ENCODE peak calls at places on chromosome 17, in nine cellular contexts. C, D, I, B, Z, F, M, E and U are unnamed samples.

GRCh38 chr17:30545024-30545423 is 67.8 kb downstream of the GOSR1 start:
- DNase-seq in F (no peak), D (no peak), M (no peak), I (no peak), C (no peak), Z (no peak), B (no peak), E (no peak), U (no peak)

GRCh38 chr17:50117202-50118040 is 12.5 kb downstream of the SAMD14 start:
- DNase-seq in B (peak; percentile 37), D (peak; percentile 60), E (peak; percentile 65), C (peak; percentile 53), Z (peak; percentile 69), F (no peak), M (no peak), I (no peak), U (no peak)

GRCh38 chr17:42271277-42271922 is 4.8 kb downstream of the STAT5B start:
- DNase-seq in B (no peak), C (no peak), F (no peak), I (no peak), D (no peak), M (no peak), E (no peak), Z (no peak), U (no peak)

GRCh38 chr17:73278465-73279453 is 17.1 kb upstream of the CPSF4L start:
- DNase-seq in M (no peak), I (no peak), Z (no peak), C (no peak), B (peak; percentile 58), F (no peak), E (no peak), D (no peak), U (no peak)

GRCh38 chr17:82876602-82877391 is 37.0 kb upstream of the ZNF750 start:
- DNase-seq in B (no peak), F (peak; percentile 65), D (peak; percentile 91), M (no peak), C (no peak), Z (no peak), E (no peak), I (peak; percentile 91), U (no peak)

GRCh38 chr17:10600551-10600950 is 51.1 kb upstream of the MYH2 start:
- DNase-seq in E (no peak), D (no peak), F (no peak), B (peak; percentile 42), I (no peak), M (no peak), Z (no peak), C (no peak), U (no peak)

GRCh38 chr17:36529121-36529520 is 5.5 kb downstream of the MYO19 start:
- DNase-seq in B (peak; percentile 55), F (no peak), D (no peak), Z (no peak), C (no peak), M (no peak), E (no peak), I (peak; percentile 10), U (no peak)

GRCh38 chr17:41416478-41416877 is 7.9 kb downstream of the KRT37 start:
- DNase-seq in F (no peak), Z (no peak), B (no peak), I (no peak), M (no peak), C (no peak), D (no peak), E (no peak), U (no peak)